ENCODE peak calls at places on chromosomes 13 and 19, in four cellular contexts. S is K562, B is H1, P is GM12878. U is an unnamed sample.

GRCh38 chr13:50261502-50261901 is 246.3 kb downstream of the KCNRG start:
- DNase-seq in S (no peak), B (no peak), P (no peak), U (no peak)

GRCh38 chr13:50152655-50153309 is 137.5 kb downstream of the KCNRG start:
- DNase-seq in S (no peak), B (no peak), P (no peak), U (no peak)

GRCh38 chr19:44645407-44646048 is 1.8 kb downstream of the PVR start:
- DNase-seq in S (no peak), B (no peak), P (no peak), U (no peak)

GRCh38 chr19:51123381-51124186 is 1.1 kb upstream of the SIGLEC9 start:
- DNase-seq in S (no peak), B (no peak), P (no peak), U (no peak)

GRCh38 chr19:48656840-48657474 is 11.0 kb upstream of the CA11 start:
- DNase-seq in S (no peak), B (no peak), P (no peak), U (no peak)

GRCh38 chr19:18091217-18091608 is 4.5 kb upstream of the IL12RB1 start:
- DNase-seq in S (peak), B (no peak), P (peak), U (no peak)

GRCh38 chr13:105139380-105140285 is 1395.8 kb downstream of the EFNB2 start:
- DNase-seq in S (no peak), B (no peak), P (peak), U (peak)

GRCh38 chr19:1237027-1237659 is 662 bp downstream of the CBARP start:
- DNase-seq in S (no peak), B (no peak), P (no peak), U (no peak)

GRCh38 chr19:3642987-3643386 is 16.4 kb upstream of the CACTIN start:
- DNase-seq in S (peak), B (no peak), P (no peak), U (no peak)

GRCh38 chr13:39603424-39603947 is 493 bp upstream of the LHFPL6 start:
- DNase-seq in S (no peak), B (no peak), P (no peak), U (no peak)

GRCh38 chr13:51913421-51914136 is 51.8 kb downstream of the CCDC70 start:
- DNase-seq in S (no peak), B (no peak), P (no peak), U (no peak)

GRCh38 chr19:47363758-47364529 is 14.8 kb downstream of the DHX34 start:
- DNase-seq in S (peak), B (no peak), P (no peak), U (no peak)

GRCh38 chr19:16566161-16566560 is 6.1 kb downstream of the SLC35E1 start:
- DNase-seq in S (no peak), B (no peak), P (no peak), U (no peak)

GRCh38 chr13:34153428-34154180 is 335.7 kb downstream of the RFC3 start:
- DNase-seq in S (no peak), B (no peak), P (no peak), U (no peak)

GRCh38 chr13:97934590-97934989 is 18.9 kb upstream of the IPO5 start:
- DNase-seq in S (no peak), B (no peak), P (no peak), U (no peak)

GRCh38 chr19:5643060-5643459 is 20.2 kb downstream of the SAFB start:
- DNase-seq in S (no peak), B (no peak), P (no peak), U (no peak)

GRCh38 chr13:50788551-50788950 is 54.9 kb downstream of the DLEU7 start:
- DNase-seq in S (no peak), B (no peak), P (no peak), U (no peak)

GRCh38 chr19:5360003-5360820 is 19.6 kb upstream of the PTPRS start:
- DNase-seq in S (no peak), B (no peak), P (no peak), U (no peak)

GRCh38 chr19:16252459-16253205 is 54.9 kb downstream of the AP1M1 start:
- DNase-seq in S (no peak), B (no peak), P (peak), U (no peak)

GRCh38 chr13:96991072-96991471 is 3.2 kb downstream of the OXGR1 start:
- DNase-seq in S (no peak), B (no peak), P (no peak), U (no peak)

GRCh38 chr19:53771133-53771532 is 53.0 kb downstream of the NLRP12 start:
- DNase-seq in S (no peak), B (no peak), P (no peak), U (no peak)

GRCh38 chr13:42275098-42275471 is 3.1 kb downstream of the AKAP11 start:
- DNase-seq in S (no peak), B (no peak), P (peak), U (no peak)

GRCh38 chr13:43124495-43124894 is 101.1 kb downstream of the DNAJC15 start:
- DNase-seq in S (no peak), B (no peak), P (no peak), U (no peak)

GRCh38 chr13:95924389-95924994 is 128.7 kb downstream of the UGGT2 start:
- DNase-seq in S (no peak), B (no peak), P (no peak), U (peak)

GRCh38 chr19:32570081-32570785 is 10.8 kb upstream of the PDCD5 start:
- DNase-seq in S (peak), B (no peak), P (no peak), U (peak)

GRCh38 chr19:52658595-52658994 is 20.4 kb upstream of the ZNF83 start:
- DNase-seq in S (no peak), B (no peak), P (no peak), U (peak)

GRCh38 chr19:21698215-21698614 is 69.2 kb downstream of the ZNF100 start:
- DNase-seq in S (peak), B (no peak), P (no peak), U (peak)

GRCh38 chr13:27405521-27406134 is 18.8 kb upstream of the GTF3A start:
- DNase-seq in S (no peak), B (no peak), P (no peak), U (no peak)

GRCh38 chr19:42038675-42039074 is 31.3 kb downstream of the GRIK5 start:
- DNase-seq in S (no peak), B (no peak), P (no peak), U (no peak)

GRCh38 chr13:110486061-110486780 is 75.3 kb downstream of the RAB20 start:
- DNase-seq in S (no peak), B (no peak), P (no peak), U (no peak)

GRCh38 chr19:46080561-46080960 is 39.8 kb upstream of the IGFL4 start:
- DNase-seq in S (no peak), B (no peak), P (no peak), U (no peak)

GRCh38 chr19:344625-345319 is at the start of gene MIER2:
- DNase-seq in S (peak), B (peak), P (peak), U (peak)

GRCh38 chr19:11539495-11540365 is 1.1 kb downstream of the CNN1 start:
- DNase-seq in S (peak), B (no peak), P (no peak), U (no peak)
- TF ChIP-seq GABPA in S (no peak), B (no peak), P (no peak), U (no peak)

GRCh38 chr13:112132142-112132541 is 65.2 kb downstream of the SOX1 start:
- DNase-seq in S (no peak), B (no peak), P (no peak), U (no peak)
- TF ChIP-seq CEBPB in S (no peak), B (no peak), P (no peak), U (no peak)

DNA sequence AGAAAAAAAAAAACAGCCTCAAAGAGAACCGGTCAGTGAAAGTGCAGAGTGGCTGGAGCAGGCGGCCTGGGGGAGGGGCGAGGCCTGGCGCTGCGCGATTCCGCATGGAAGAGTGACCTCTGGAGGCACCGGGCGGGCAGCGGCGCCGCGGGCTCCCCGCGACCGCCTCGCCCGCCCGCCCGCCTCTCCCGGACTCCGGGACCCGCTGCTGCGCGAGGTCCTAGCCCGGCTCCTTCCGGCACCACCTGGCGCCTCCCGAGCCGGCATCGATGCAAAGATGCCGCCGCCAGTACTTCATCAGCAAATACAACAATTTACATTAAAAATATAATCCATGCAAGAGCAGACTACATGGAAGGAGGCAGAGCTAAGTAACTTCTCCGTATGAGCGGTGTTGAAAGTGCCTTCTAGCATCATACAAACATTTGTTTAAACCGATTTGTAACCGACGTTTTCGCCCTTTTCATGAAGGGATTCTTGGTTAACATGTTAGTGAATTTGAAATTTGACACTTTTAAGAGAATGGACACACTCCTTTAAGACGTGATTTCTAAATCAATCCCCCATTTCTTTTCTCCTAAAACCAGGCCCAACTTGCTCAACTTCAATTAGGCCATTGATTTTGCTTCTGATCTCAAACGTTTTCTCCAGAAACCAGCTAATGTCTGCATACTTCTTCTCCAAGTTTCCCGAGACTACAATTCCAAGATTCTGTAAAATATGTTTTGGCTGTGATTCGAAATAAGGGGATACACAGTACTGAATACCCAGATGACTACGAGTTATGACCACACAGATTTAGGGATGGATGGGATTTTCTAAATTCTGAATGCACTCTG is 2.1 kb downstream of the EFNB2 start:
- DNase-seq in S (no peak), B (no peak), P (no peak), U (peak)
- TF ChIP-seq GABPA in S (no peak), B (no peak), P (no peak), U (no peak)

GRCh38 chr19:55005684-55006488 is 32.2 kb downstream of the GP6 start:
- DNase-seq in S (peak), B (no peak), P (peak), U (peak)
- TF ChIP-seq CEBPB in S (peak), B (peak), P (no peak), U (no peak)

GRCh38 chr19:43465468-43466120 is at the start of gene LYPD3:
- DNase-seq in S (no peak), B (no peak), P (no peak), U (no peak)
- TF ChIP-seq GABPA in S (no peak), B (no peak), P (no peak), U (no peak)

GRCh38 chr19:39155114-39155700 is 29.6 kb downstream of the PAK4 start:
- DNase-seq in S (no peak), B (no peak), P (no peak), U (no peak)

GRCh38 chr19:39156891-39157230 is 31.3 kb downstream of the PAK4 start:
- DNase-seq in S (no peak), B (no peak), P (no peak), U (no peak)

GRCh38 chr19:39155741-39156140 is 30.2 kb downstream of the PAK4 start:
- DNase-seq in S (no peak), B (no peak), P (no peak), U (no peak)

GRCh38 chr19:39157275-39157996 is 31.9 kb downstream of the PAK4 start:
- DNase-seq in S (no peak), B (no peak), P (no peak), U (peak)

DNA sequence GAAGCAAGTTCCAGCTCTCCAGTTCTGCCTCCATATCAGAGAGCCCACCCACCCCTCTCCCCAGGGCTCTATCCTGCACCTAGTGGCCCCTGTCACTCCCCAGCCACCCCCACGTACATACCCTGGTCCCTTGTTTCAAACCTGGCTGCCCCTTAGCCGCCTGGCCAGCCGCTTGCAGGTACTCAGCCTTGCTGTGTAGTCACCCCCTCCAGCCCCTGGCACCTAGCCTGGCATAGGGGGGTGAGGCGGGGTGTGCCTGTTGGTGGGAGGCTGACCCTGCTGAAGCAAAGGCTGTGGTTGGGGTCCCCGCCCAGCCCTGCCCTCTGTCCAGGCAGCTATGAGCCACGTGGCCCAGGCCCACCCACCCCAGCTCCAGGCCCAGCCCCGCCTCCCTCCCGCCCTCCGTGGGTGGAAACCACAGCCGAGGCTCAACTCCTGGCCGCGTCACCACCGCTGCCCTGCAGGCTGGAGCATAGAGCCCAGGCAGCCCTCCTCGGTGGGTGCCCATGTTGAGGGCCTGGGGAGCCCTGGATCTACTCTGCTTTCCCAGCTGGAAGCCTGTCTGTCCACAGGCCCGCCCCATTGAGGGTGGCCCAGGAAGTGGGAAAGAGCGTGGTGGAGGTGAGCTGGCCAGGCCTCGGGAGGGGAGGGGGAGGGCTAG is 30.8 kb downstream of the PAK4 start:
- DNase-seq in S (peak), B (no peak), P (no peak), U (no peak)
- TF ChIP-seq CEBPB in S (no peak), B (no peak), P (no peak), U (no peak)

GRCh38 chr19:55146648-55147218 is 2.3 kb downstream of the TNNT1 start:
- DNase-seq in S (peak), B (peak), P (no peak), U (peak)

GRCh38 chr19:55152017-55152416 is 3.0 kb upstream of the TNNT1 start:
- DNase-seq in S (peak), B (no peak), P (no peak), U (no peak)

GRCh38 chr19:55146078-55146647 is 2.8 kb downstream of the TNNT1 start:
- DNase-seq in S (peak), B (no peak), P (no peak), U (no peak)

GRCh38 chr19:55147408-55148251 is 1.4 kb downstream of the TNNT1 start:
- DNase-seq in S (peak), B (no peak), P (no peak), U (no peak)

GRCh38 chr19:55149078-55150003 is at the start of gene TNNT1:
- DNase-seq in S (no peak), B (no peak), P (no peak), U (no peak)
- TF ChIP-seq GABPA in S (no peak), B (no peak), P (no peak), U (no peak)

DNA sequence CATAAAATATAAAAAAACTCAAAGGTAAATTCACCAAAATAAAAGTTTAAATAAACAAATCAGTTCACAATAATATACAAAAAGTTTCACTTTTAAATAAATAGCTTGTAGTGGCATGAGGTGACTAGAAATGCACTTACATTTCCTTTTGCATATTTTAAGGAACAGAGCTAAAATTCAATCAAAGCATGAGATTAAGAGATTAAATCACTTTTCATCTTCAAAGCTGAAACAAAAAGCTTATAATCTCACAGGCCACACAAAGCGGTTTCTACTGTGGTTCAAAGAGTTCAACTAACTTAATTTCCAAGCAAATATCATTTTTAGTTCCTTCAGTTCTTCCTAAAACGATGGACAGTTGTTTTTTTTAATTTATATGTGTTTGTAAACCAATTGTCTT is 38.9 kb downstream of the TSC22D1 start:
- DNase-seq in S (no peak), B (no peak), P (no peak), U (no peak)
- TF ChIP-seq CEBPB in S (no peak), B (no peak), P (no peak), U (no peak)

GRCh38 chr13:24220086-24220703 is 59.7 kb downstream of the SPATA13 start:
- DNase-seq in S (peak), B (no peak), P (no peak), U (peak)
- TF ChIP-seq GABPA in S (no peak), B (no peak), P (no peak), U (no peak)